ENCODE peak calls at places on chromosome 18, in ten cellular contexts. One of them, this sample, is unnamed.

GRCh38 chr18:31603335-31603734 is 11.7 kb downstream of the TTR start:
- DNase-seq in HCT116: no peak
- DNase-seq in fibroblast of lung: peak; percentile 73
- DNase-seq in osteoblast: peak; percentile 17
- DNase-seq in neural progenitor cell: no peak
- DNase-seq in MM.1S: no peak
- DNase-seq in GM23248: peak; percentile 61
- DNase-seq in astrocyte: peak; percentile 59
- DNase-seq in IMR-90: no peak
- DNase-seq in Karpas-422: no peak
- DNase-seq in this sample: peak; percentile 73

GRCh38 chr18:46538376-46538775 is 118.6 kb downstream of the LOXHD1 start:
- DNase-seq in GM23248: no peak
- DNase-seq in HCT116: no peak
- DNase-seq in fibroblast of lung: no peak
- DNase-seq in neural progenitor cell: no peak
- DNase-seq in IMR-90: no peak
- DNase-seq in astrocyte: no peak
- DNase-seq in MM.1S: no peak
- DNase-seq in osteoblast: no peak
- DNase-seq in Karpas-422: no peak
- DNase-seq in this sample: no peak

GRCh38 chr18:2971741-2972552 is 41.0 kb downstream of the LPIN2 start:
- DNase-seq in MM.1S: no peak
- DNase-seq in neural progenitor cell: no peak
- DNase-seq in Karpas-422: no peak
- DNase-seq in GM23248: peak; percentile 75
- DNase-seq in fibroblast of lung: no peak
- DNase-seq in astrocyte: no peak
- DNase-seq in IMR-90: no peak
- DNase-seq in osteoblast: peak; percentile 82
- DNase-seq in HCT116: no peak
- DNase-seq in this sample: no peak

GRCh38 chr18:80147037-80147417 is 38.0 kb downstream of the ADNP2 start:
- DNase-seq in osteoblast: no peak
- DNase-seq in GM23248: peak; percentile 51
- DNase-seq in fibroblast of lung: no peak
- DNase-seq in IMR-90: no peak
- DNase-seq in neural progenitor cell: no peak
- DNase-seq in MM.1S: no peak
- DNase-seq in Karpas-422: no peak
- DNase-seq in astrocyte: no peak
- DNase-seq in HCT116: no peak
- DNase-seq in this sample: no peak

GRCh38 chr18:77108001-77108692 is 24.4 kb downstream of the MBP start:
- DNase-seq in IMR-90: peak; percentile 92
- DNase-seq in astrocyte: peak; percentile 94
- DNase-seq in neural progenitor cell: peak; percentile 26
- DNase-seq in Karpas-422: peak; percentile 66
- DNase-seq in MM.1S: peak; percentile 26
- DNase-seq in GM23248: peak; percentile 89
- DNase-seq in fibroblast of lung: peak; percentile 96
- DNase-seq in osteoblast: peak; percentile 96
- DNase-seq in HCT116: no peak
- DNase-seq in this sample: no peak

GRCh38 chr18:35549515-35549914 is 32.0 kb upstream of the GALNT1 start:
- DNase-seq in GM23248: no peak
- DNase-seq in fibroblast of lung: no peak
- DNase-seq in Karpas-422: no peak
- DNase-seq in HCT116: no peak
- DNase-seq in neural progenitor cell: no peak
- DNase-seq in MM.1S: no peak
- DNase-seq in astrocyte: no peak
- DNase-seq in IMR-90: no peak
- DNase-seq in osteoblast: no peak
- DNase-seq in this sample: no peak

GRCh38 chr18:35444636-35445035 is 53.1 kb downstream of the INO80C start:
- DNase-seq in osteoblast: no peak
- DNase-seq in HCT116: no peak
- DNase-seq in astrocyte: no peak
- DNase-seq in MM.1S: no peak
- DNase-seq in Karpas-422: no peak
- DNase-seq in neural progenitor cell: no peak
- DNase-seq in IMR-90: no peak
- DNase-seq in GM23248: no peak
- DNase-seq in fibroblast of lung: no peak
- DNase-seq in this sample: no peak

GRCh38 chr18:55546873-55547704 is 40.9 kb downstream of the TCF4 start:
- DNase-seq in astrocyte: peak; percentile 94
- DNase-seq in neural progenitor cell: no peak
- DNase-seq in IMR-90: peak; percentile 82
- DNase-seq in HCT116: no peak
- DNase-seq in osteoblast: peak; percentile 69
- DNase-seq in Karpas-422: no peak
- DNase-seq in fibroblast of lung: peak; percentile 94
- DNase-seq in GM23248: peak; percentile 79
- DNase-seq in MM.1S: no peak
- DNase-seq in this sample: peak; percentile 37

GRCh38 chr18:59219672-59220163 is at the start of gene GRP:
- DNase-seq in neural progenitor cell: peak; percentile 72
- DNase-seq in fibroblast of lung: no peak
- DNase-seq in osteoblast: no peak
- DNase-seq in IMR-90: no peak
- DNase-seq in Karpas-422: no peak
- DNase-seq in MM.1S: no peak
- DNase-seq in astrocyte: no peak
- DNase-seq in HCT116: no peak
- DNase-seq in GM23248: no peak
- DNase-seq in this sample: no peak
- H3K4me2 ChIP-seq in neural progenitor cell: peak within 1 kb of the TSS; percentile 98
- H3K4me2 ChIP-seq in fibroblast of lung: no peak within 1 kb of the TSS
- H3K4me2 ChIP-seq in osteoblast: no peak within 1 kb of the TSS
- H3K4me2 ChIP-seq in IMR-90: no peak within 1 kb of the TSS
- H3K4me2 ChIP-seq in Karpas-422: no peak within 1 kb of the TSS
- H3K4me2 ChIP-seq in MM.1S: no peak within 1 kb of the TSS
- H3K4me2 ChIP-seq in astrocyte: peak within 1 kb of the TSS; percentile 56
- H3K4me2 ChIP-seq in HCT116: no peak within 1 kb of the TSS
- H3K4me2 ChIP-seq in GM23248: peak within 1 kb of the TSS; percentile 80
- H3K4me2 ChIP-seq in this sample: peak within 1 kb of the TSS; percentile 84

GRCh38 chr18:11905613-11906012 is 2.5 kb downstream of the MPPE1 start:
- DNase-seq in astrocyte: no peak
- DNase-seq in Karpas-422: no peak
- DNase-seq in HCT116: no peak
- DNase-seq in neural progenitor cell: no peak
- DNase-seq in osteoblast: no peak
- DNase-seq in GM23248: no peak
- DNase-seq in MM.1S: no peak
- DNase-seq in IMR-90: no peak
- DNase-seq in fibroblast of lung: no peak
- DNase-seq in this sample: no peak

GRCh38 chr18:11899063-11899462 is 9.1 kb downstream of the MPPE1 start:
- DNase-seq in HCT116: no peak
- DNase-seq in GM23248: no peak
- DNase-seq in IMR-90: no peak
- DNase-seq in astrocyte: no peak
- DNase-seq in neural progenitor cell: no peak
- DNase-seq in fibroblast of lung: no peak
- DNase-seq in MM.1S: no peak
- DNase-seq in Karpas-422: no peak
- DNase-seq in osteoblast: no peak
- DNase-seq in this sample: no peak

GRCh38 chr18:11901826-11902438 is 6.2 kb downstream of the MPPE1 start:
- DNase-seq in astrocyte: no peak
- DNase-seq in HCT116: no peak
- DNase-seq in GM23248: no peak
- DNase-seq in neural progenitor cell: no peak
- DNase-seq in Karpas-422: no peak
- DNase-seq in osteoblast: no peak
- DNase-seq in MM.1S: no peak
- DNase-seq in IMR-90: no peak
- DNase-seq in fibroblast of lung: no peak
- DNase-seq in this sample: no peak

GRCh38 chr18:11906181-11906580 is 1.9 kb downstream of the MPPE1 start:
- DNase-seq in osteoblast: no peak
- DNase-seq in neural progenitor cell: no peak
- DNase-seq in GM23248: no peak
- DNase-seq in fibroblast of lung: no peak
- DNase-seq in IMR-90: no peak
- DNase-seq in astrocyte: no peak
- DNase-seq in HCT116: no peak
- DNase-seq in MM.1S: no peak
- DNase-seq in Karpas-422: no peak
- DNase-seq in this sample: no peak

DNA sequence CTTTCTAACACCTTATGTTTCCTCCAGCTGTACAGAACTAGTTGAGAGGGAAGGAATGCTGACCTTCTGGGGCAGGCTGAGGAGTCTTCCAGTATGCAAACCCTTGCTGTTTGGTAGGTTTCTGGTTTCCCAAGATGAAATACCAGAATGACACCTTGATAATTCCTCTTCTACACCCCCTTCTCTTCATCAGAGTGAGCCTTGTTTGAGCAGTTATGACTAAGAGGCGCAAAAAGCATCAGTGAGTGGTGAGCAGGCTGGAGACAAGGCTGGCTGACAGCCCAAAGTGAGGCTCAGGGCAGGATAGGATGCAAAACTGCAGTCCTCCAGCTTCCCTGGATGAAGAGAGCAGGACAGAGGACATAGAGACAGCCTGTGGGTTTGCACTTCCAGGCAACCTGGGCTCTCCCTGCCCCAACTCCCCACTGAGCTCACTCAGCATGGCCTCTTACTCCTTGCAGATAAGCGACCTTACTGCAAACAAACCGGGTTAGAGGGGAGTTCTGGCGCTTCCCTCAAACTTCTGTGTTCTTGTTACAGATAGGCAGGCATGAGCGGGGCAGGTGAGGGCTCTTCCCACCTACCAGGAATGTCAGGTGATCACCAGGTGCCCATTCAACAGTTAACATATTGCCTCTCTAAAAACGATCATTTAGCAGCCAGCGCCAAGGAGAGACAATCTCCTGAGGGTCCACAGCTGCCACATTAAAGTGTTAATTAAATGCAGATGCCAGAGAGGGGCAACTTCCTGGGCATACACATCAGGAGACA is 5.4 kb downstream of the MPPE1 start:
- DNase-seq in astrocyte: peak; percentile 64
- DNase-seq in osteoblast: no peak
- DNase-seq in HCT116: no peak
- DNase-seq in neural progenitor cell: no peak
- DNase-seq in IMR-90: peak; percentile 56
- DNase-seq in Karpas-422: no peak
- DNase-seq in GM23248: peak; percentile 39
- DNase-seq in MM.1S: no peak
- DNase-seq in fibroblast of lung: peak; percentile 75
- DNase-seq in this sample: no peak
- H3K4me2 ChIP-seq in astrocyte: no peak overlapping the region
- H3K4me2 ChIP-seq in osteoblast: no peak overlapping the region
- H3K4me2 ChIP-seq in HCT116: no peak overlapping the region
- H3K4me2 ChIP-seq in neural progenitor cell: no peak overlapping the region
- H3K4me2 ChIP-seq in IMR-90: no peak overlapping the region
- H3K4me2 ChIP-seq in Karpas-422: no peak overlapping the region
- H3K4me2 ChIP-seq in GM23248: no peak overlapping the region
- H3K4me2 ChIP-seq in MM.1S: no peak overlapping the region
- H3K4me2 ChIP-seq in fibroblast of lung: no peak overlapping the region
- H3K4me2 ChIP-seq in this sample: no peak overlapping the region

GRCh38 chr18:49814147-49814499 is 790 bp upstream of the ACAA2 start:
- DNase-seq in MM.1S: peak; percentile 41
- DNase-seq in IMR-90: peak; percentile 69
- DNase-seq in fibroblast of lung: peak; percentile 70
- DNase-seq in Karpas-422: no peak
- DNase-seq in neural progenitor cell: peak; percentile 85
- DNase-seq in HCT116: no peak
- DNase-seq in osteoblast: peak; percentile 88
- DNase-seq in GM23248: peak; percentile 85
- DNase-seq in astrocyte: peak; percentile 62
- DNase-seq in this sample: peak; percentile 58

GRCh38 chr18:49819768-49820662 is 6.7 kb upstream of the ACAA2 start:
- DNase-seq in osteoblast: no peak
- DNase-seq in GM23248: no peak
- DNase-seq in Karpas-422: no peak
- DNase-seq in fibroblast of lung: peak; percentile 46
- DNase-seq in neural progenitor cell: no peak
- DNase-seq in astrocyte: peak; percentile 30
- DNase-seq in MM.1S: peak; percentile 72
- DNase-seq in IMR-90: no peak
- DNase-seq in HCT116: no peak
- DNase-seq in this sample: peak; percentile 3

GRCh38 chr18:49815927-49816326 is 2.6 kb upstream of the ACAA2 start:
- DNase-seq in MM.1S: no peak
- DNase-seq in IMR-90: no peak
- DNase-seq in osteoblast: no peak
- DNase-seq in Karpas-422: no peak
- DNase-seq in astrocyte: no peak
- DNase-seq in HCT116: no peak
- DNase-seq in neural progenitor cell: no peak
- DNase-seq in GM23248: no peak
- DNase-seq in fibroblast of lung: no peak
- DNase-seq in this sample: no peak

GRCh38 chr18:49817947-49818346 is 4.6 kb upstream of the ACAA2 start:
- DNase-seq in HCT116: no peak
- DNase-seq in IMR-90: no peak
- DNase-seq in fibroblast of lung: no peak
- DNase-seq in astrocyte: no peak
- DNase-seq in MM.1S: no peak
- DNase-seq in neural progenitor cell: no peak
- DNase-seq in GM23248: no peak
- DNase-seq in osteoblast: no peak
- DNase-seq in Karpas-422: no peak
- DNase-seq in this sample: no peak

DNA sequence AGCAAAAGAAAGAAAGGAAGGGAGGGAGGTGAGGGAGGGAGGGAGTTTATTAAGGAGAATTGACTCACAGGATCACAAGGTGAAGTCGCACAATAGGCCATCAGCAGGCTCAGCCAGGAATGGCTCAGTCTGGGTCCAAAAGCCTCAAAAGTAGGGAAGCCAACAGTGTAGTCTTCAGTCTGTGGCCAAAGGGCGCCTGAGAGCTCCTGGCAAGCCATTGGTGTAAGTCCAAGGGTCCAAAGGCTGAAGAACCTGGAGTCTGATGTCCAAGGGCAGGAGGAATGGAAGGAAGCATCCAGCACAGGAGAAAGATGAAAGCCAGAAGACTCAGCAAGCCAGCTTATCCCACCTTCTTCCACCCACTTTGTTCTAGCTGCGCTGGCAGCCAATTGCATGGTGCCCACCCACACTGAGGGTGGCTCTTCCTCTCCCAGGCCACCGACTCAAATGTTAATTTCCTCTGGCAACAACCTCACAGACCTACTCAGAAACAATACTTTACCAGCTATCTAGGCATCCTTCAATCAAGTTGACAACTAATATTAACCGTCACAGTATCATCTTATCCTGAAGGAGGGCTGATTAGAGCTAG is 5.8 kb upstream of the ACAA2 start:
- DNase-seq in fibroblast of lung: no peak
- DNase-seq in neural progenitor cell: no peak
- DNase-seq in Karpas-422: no peak
- DNase-seq in HCT116: no peak
- DNase-seq in IMR-90: no peak
- DNase-seq in MM.1S: no peak
- DNase-seq in osteoblast: no peak
- DNase-seq in astrocyte: no peak
- DNase-seq in GM23248: no peak
- DNase-seq in this sample: no peak
- H3K4me2 ChIP-seq in fibroblast of lung: no peak overlapping the region
- H3K4me2 ChIP-seq in neural progenitor cell: no peak overlapping the region
- H3K4me2 ChIP-seq in Karpas-422: no peak overlapping the region
- H3K4me2 ChIP-seq in HCT116: no peak overlapping the region
- H3K4me2 ChIP-seq in IMR-90: no peak overlapping the region
- H3K4me2 ChIP-seq in MM.1S: peak overlapping the region; percentile 14
- H3K4me2 ChIP-seq in osteoblast: no peak overlapping the region
- H3K4me2 ChIP-seq in astrocyte: no peak overlapping the region
- H3K4me2 ChIP-seq in GM23248: no peak overlapping the region
- H3K4me2 ChIP-seq in this sample: no peak overlapping the region

DNA sequence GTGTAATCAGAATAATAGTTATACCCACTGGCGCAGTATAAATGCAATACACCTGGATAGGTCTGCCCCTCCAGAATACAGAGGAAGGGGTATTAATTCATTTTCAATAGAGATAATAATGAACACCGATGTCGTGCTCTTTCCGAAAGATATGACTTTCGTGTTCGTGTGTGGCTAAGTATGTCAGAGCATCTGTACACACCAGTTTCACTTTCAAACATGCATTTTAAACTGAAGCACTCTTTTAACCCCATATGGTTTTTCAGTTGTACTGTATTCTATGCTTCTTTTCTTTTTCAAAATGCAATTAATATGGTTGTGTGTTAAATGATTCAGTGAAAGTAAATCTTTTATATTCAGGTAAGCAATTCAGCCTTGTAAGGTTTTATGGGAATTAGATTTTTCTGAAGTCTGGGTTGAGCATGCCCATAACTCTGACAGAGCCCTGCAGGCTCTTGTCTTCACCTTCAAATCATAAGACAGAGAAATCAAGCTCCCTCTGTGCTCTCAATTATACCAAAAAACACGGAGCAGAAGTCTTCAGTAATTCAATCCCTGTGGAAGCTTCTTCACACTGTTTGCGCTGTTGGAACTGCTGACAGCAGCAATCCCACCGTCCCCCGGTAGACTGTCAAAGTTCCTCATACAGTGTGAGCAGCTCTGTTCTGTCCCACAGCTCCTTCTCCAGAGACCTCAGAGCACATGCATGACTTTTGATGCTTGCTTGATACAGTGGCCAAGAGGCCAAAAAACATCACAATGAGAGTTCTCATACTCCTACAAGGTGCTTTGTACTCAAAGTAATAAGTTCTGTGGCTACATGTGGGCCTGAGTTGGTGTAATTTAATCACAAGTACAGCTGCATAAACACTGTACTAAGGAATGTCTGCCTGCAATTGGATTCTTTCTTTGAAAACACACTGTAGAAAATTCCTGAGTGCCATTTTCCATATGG is 186.9 kb downstream of the ZNF521 start:
- DNase-seq in neural progenitor cell: no peak
- DNase-seq in MM.1S: peak; percentile 75
- DNase-seq in GM23248: peak; percentile 55
- DNase-seq in osteoblast: no peak
- DNase-seq in HCT116: no peak
- DNase-seq in fibroblast of lung: peak; percentile 78
- DNase-seq in astrocyte: peak; percentile 72
- DNase-seq in Karpas-422: no peak
- DNase-seq in IMR-90: peak; percentile 84
- DNase-seq in this sample: peak; percentile 6
- H3K4me2 ChIP-seq in neural progenitor cell: no peak overlapping the region
- H3K4me2 ChIP-seq in MM.1S: peak overlapping the region; percentile 97
- H3K4me2 ChIP-seq in GM23248: peak overlapping the region; percentile 98
- H3K4me2 ChIP-seq in osteoblast: peak overlapping the region; percentile 87
- H3K4me2 ChIP-seq in HCT116: no peak overlapping the region
- H3K4me2 ChIP-seq in fibroblast of lung: peak overlapping the region; percentile 97
- H3K4me2 ChIP-seq in astrocyte: peak overlapping the region; percentile 45
- H3K4me2 ChIP-seq in Karpas-422: no peak overlapping the region
- H3K4me2 ChIP-seq in IMR-90: peak overlapping the region; percentile 83
- H3K4me2 ChIP-seq in this sample: peak overlapping the region; percentile 35

This sample was measured in mammary epithelial cell.